ENCODE peak calls at places on chromosome 2, in six cellular contexts. One of them, this sample, is unnamed.

GRCh38 chr2:70083344-70084156 is 3.7 kb upstream of the PCBP1 start:
- DNase-seq in SIG-M5: peak; percentile 50
- DNase-seq in foreskin fibroblast: no peak
- DNase-seq in adrenal gland: no peak
- DNase-seq in dorsolateral prefrontal cortex: no peak
- DNase-seq in brain microvascular endothelial cell: no peak
- DNase-seq in this sample: peak; percentile 93

GRCh38 chr2:68936462-68936861 is 16.2 kb downstream of the GKN2 start:
- DNase-seq in SIG-M5: no peak
- DNase-seq in foreskin fibroblast: peak; percentile 37
- DNase-seq in adrenal gland: no peak
- DNase-seq in dorsolateral prefrontal cortex: no peak
- DNase-seq in brain microvascular endothelial cell: peak; percentile 40
- DNase-seq in this sample: peak; percentile 63

GRCh38 chr2:138949517-138949916 is 169.3 kb upstream of the NXPH2 start:
- DNase-seq in SIG-M5: no peak
- DNase-seq in foreskin fibroblast: no peak
- DNase-seq in adrenal gland: no peak
- DNase-seq in dorsolateral prefrontal cortex: no peak
- DNase-seq in brain microvascular endothelial cell: no peak
- DNase-seq in this sample: peak; percentile 69

GRCh38 chr2:19408592-19408991 is 50.2 kb upstream of the OSR1 start:
- DNase-seq in SIG-M5: no peak
- DNase-seq in foreskin fibroblast: no peak
- DNase-seq in adrenal gland: no peak
- DNase-seq in dorsolateral prefrontal cortex: no peak
- DNase-seq in brain microvascular endothelial cell: peak; percentile 10
- DNase-seq in this sample: no peak

GRCh38 chr2:27245620-27246019 is 17.2 kb downstream of the SLC30A3 start:
- DNase-seq in SIG-M5: no peak
- DNase-seq in foreskin fibroblast: no peak
- DNase-seq in adrenal gland: no peak
- DNase-seq in dorsolateral prefrontal cortex: no peak
- DNase-seq in brain microvascular endothelial cell: no peak
- DNase-seq in this sample: no peak

GRCh38 chr2:37742286-37742685 is 70.8 kb upstream of the CDC42EP3 start:
- DNase-seq in SIG-M5: no peak
- DNase-seq in foreskin fibroblast: no peak
- DNase-seq in adrenal gland: no peak
- DNase-seq in dorsolateral prefrontal cortex: no peak
- DNase-seq in brain microvascular endothelial cell: no peak
- DNase-seq in this sample: no peak

GRCh38 chr2:128425731-128426620 is 107.3 kb upstream of the HS6ST1 start:
- DNase-seq in SIG-M5: no peak
- DNase-seq in foreskin fibroblast: peak; percentile 30
- DNase-seq in adrenal gland: no peak
- DNase-seq in dorsolateral prefrontal cortex: no peak
- DNase-seq in brain microvascular endothelial cell: no peak
- DNase-seq in this sample: no peak

GRCh38 chr2:216139884-216140283 is 30.7 kb downstream of the XRCC5 start:
- DNase-seq in SIG-M5: no peak
- DNase-seq in foreskin fibroblast: no peak
- DNase-seq in adrenal gland: no peak
- DNase-seq in dorsolateral prefrontal cortex: no peak
- DNase-seq in brain microvascular endothelial cell: no peak
- DNase-seq in this sample: peak; percentile 17

GRCh38 chr2:238238766-238239551 is 879 bp downstream of the HES6 start:
- DNase-seq in SIG-M5: no peak
- DNase-seq in foreskin fibroblast: no peak
- DNase-seq in adrenal gland: no peak
- DNase-seq in dorsolateral prefrontal cortex: peak; percentile 53
- DNase-seq in brain microvascular endothelial cell: no peak
- DNase-seq in this sample: no peak

GRCh38 chr2:170895023-170895759 is 33.9 kb upstream of the GORASP2 start:
- DNase-seq in SIG-M5: no peak
- DNase-seq in foreskin fibroblast: no peak
- DNase-seq in adrenal gland: peak; percentile 52
- DNase-seq in dorsolateral prefrontal cortex: no peak
- DNase-seq in brain microvascular endothelial cell: no peak
- DNase-seq in this sample: no peak

GRCh38 chr2:44342854-44343253 is 18.4 kb downstream of the PREPL start:
- DNase-seq in SIG-M5: no peak
- DNase-seq in foreskin fibroblast: no peak
- DNase-seq in adrenal gland: no peak
- DNase-seq in dorsolateral prefrontal cortex: no peak
- DNase-seq in brain microvascular endothelial cell: no peak
- DNase-seq in this sample: peak; percentile 24

GRCh38 chr2:71243548-71244301 is 16.8 kb upstream of the PAIP2B start:
- DNase-seq in SIG-M5: no peak
- DNase-seq in foreskin fibroblast: no peak
- DNase-seq in adrenal gland: no peak
- DNase-seq in dorsolateral prefrontal cortex: no peak
- DNase-seq in brain microvascular endothelial cell: no peak
- DNase-seq in this sample: no peak

GRCh38 chr2:233953106-233953801 is 36.1 kb downstream of the TRPM8 start:
- DNase-seq in SIG-M5: no peak
- DNase-seq in foreskin fibroblast: no peak
- DNase-seq in adrenal gland: no peak
- DNase-seq in dorsolateral prefrontal cortex: no peak
- DNase-seq in brain microvascular endothelial cell: no peak
- DNase-seq in this sample: no peak

GRCh38 chr2:130759906-130760753 is 4.8 kb downstream of the AMER3 start:
- DNase-seq in SIG-M5: no peak
- DNase-seq in foreskin fibroblast: no peak
- DNase-seq in adrenal gland: no peak
- DNase-seq in dorsolateral prefrontal cortex: no peak
- DNase-seq in brain microvascular endothelial cell: no peak
- DNase-seq in this sample: no peak

GRCh38 chr2:190469770-190470169 is 61.6 kb downstream of the MFSD6 start:
- DNase-seq in SIG-M5: no peak
- DNase-seq in foreskin fibroblast: peak; percentile 17
- DNase-seq in adrenal gland: peak; percentile 45
- DNase-seq in dorsolateral prefrontal cortex: no peak
- DNase-seq in brain microvascular endothelial cell: peak; percentile 64
- DNase-seq in this sample: peak; percentile 27

GRCh38 chr2:70190086-70190412 is 770 bp downstream of the C2orf42 start:
- DNase-seq in SIG-M5: no peak
- DNase-seq in foreskin fibroblast: peak; percentile 9
- DNase-seq in adrenal gland: no peak
- DNase-seq in dorsolateral prefrontal cortex: no peak
- DNase-seq in brain microvascular endothelial cell: peak; percentile 30
- DNase-seq in this sample: no peak

GRCh38 chr2:232897971-232898408 is 27.9 kb downstream of the SNORC start:
- DNase-seq in SIG-M5: no peak
- DNase-seq in foreskin fibroblast: no peak
- DNase-seq in adrenal gland: no peak
- DNase-seq in dorsolateral prefrontal cortex: no peak
- DNase-seq in brain microvascular endothelial cell: no peak
- DNase-seq in this sample: no peak

GRCh38 chr2:128745946-128746345 is 427.3 kb upstream of the HS6ST1 start:
- DNase-seq in SIG-M5: no peak
- DNase-seq in foreskin fibroblast: no peak
- DNase-seq in adrenal gland: no peak
- DNase-seq in dorsolateral prefrontal cortex: no peak
- DNase-seq in brain microvascular endothelial cell: no peak
- DNase-seq in this sample: no peak

GRCh38 chr2:241892299-241893137 is 23.0 kb downstream of the RTP5 start:
- DNase-seq in SIG-M5: no peak
- DNase-seq in foreskin fibroblast: peak; percentile 68
- DNase-seq in adrenal gland: peak; percentile 68
- DNase-seq in dorsolateral prefrontal cortex: peak; percentile 25
- DNase-seq in brain microvascular endothelial cell: no peak
- DNase-seq in this sample: no peak

GRCh38 chr2:101112772-101113157 is 38.4 kb downstream of the TBC1D8 start:
- DNase-seq in SIG-M5: peak; percentile 24
- DNase-seq in foreskin fibroblast: no peak
- DNase-seq in adrenal gland: no peak
- DNase-seq in dorsolateral prefrontal cortex: no peak
- DNase-seq in brain microvascular endothelial cell: no peak
- DNase-seq in this sample: no peak

GRCh38 chr2:133486706-133487305 is 81.5 kb downstream of the NCKAP5 start:
- DNase-seq in SIG-M5: no peak
- DNase-seq in foreskin fibroblast: no peak
- DNase-seq in adrenal gland: no peak
- DNase-seq in dorsolateral prefrontal cortex: no peak
- DNase-seq in brain microvascular endothelial cell: peak; percentile 20
- DNase-seq in this sample: no peak

GRCh38 chr2:8133331-8133730 is 548.5 kb upstream of the ID2 start:
- DNase-seq in SIG-M5: no peak
- DNase-seq in foreskin fibroblast: no peak
- DNase-seq in adrenal gland: no peak
- DNase-seq in dorsolateral prefrontal cortex: no peak
- DNase-seq in brain microvascular endothelial cell: no peak
- DNase-seq in this sample: no peak

GRCh38 chr2:105665480-105665879 is 79.2 kb upstream of the NCK2 start:
- DNase-seq in SIG-M5: no peak
- DNase-seq in foreskin fibroblast: no peak
- DNase-seq in adrenal gland: no peak
- DNase-seq in dorsolateral prefrontal cortex: no peak
- DNase-seq in brain microvascular endothelial cell: no peak
- DNase-seq in this sample: no peak

GRCh38 chr2:67604360-67604759 is 207.2 kb downstream of the ETAA1 start:
- DNase-seq in SIG-M5: no peak
- DNase-seq in foreskin fibroblast: peak; percentile 69
- DNase-seq in adrenal gland: no peak
- DNase-seq in dorsolateral prefrontal cortex: no peak
- DNase-seq in brain microvascular endothelial cell: no peak
- DNase-seq in this sample: no peak

GRCh38 chr2:229598227-229598626 is 116.1 kb downstream of the DNER start:
- DNase-seq in SIG-M5: no peak
- DNase-seq in foreskin fibroblast: no peak
- DNase-seq in adrenal gland: no peak
- DNase-seq in dorsolateral prefrontal cortex: no peak
- DNase-seq in brain microvascular endothelial cell: no peak
- DNase-seq in this sample: no peak

GRCh38 chr2:235106874-235107639 is 155.2 kb downstream of the SH3BP4 start:
- DNase-seq in SIG-M5: no peak
- DNase-seq in foreskin fibroblast: peak; percentile 64
- DNase-seq in adrenal gland: peak; percentile 51
- DNase-seq in dorsolateral prefrontal cortex: no peak
- DNase-seq in brain microvascular endothelial cell: peak; percentile 72
- DNase-seq in this sample: peak; percentile 62

This sample was measured in RCC 7860.